ENCODE peak calls at places on chromosomes 1 and 21, in seven cellular contexts. V is lung, Y is small intestine, B is stomach, H is Panc1, D is PC-3, P is astrocyte. C is an unnamed sample. For H3K9me3, the result is how much of the 10 kb centered on the place peaks cover.

GRCh38 chr21:25907573-25908275 is 173.0 kb downstream of the GABPA start:
- DNase-seq in V (no peak), Y (peak), B (peak), H (no peak), D (no peak), P (no peak), C (no peak)

GRCh38 chr1:55374801-55375616 is 159.8 kb upstream of the USP24 start:
- DNase-seq in V (peak), Y (no peak), B (no peak), H (no peak), D (peak), P (no peak), C (no peak)

GRCh38 chr1:86409416-86410021 is 13.4 kb upstream of the ODF2L start:
- DNase-seq in V (peak), Y (peak), B (no peak), H (no peak), D (no peak), P (peak), C (no peak)

GRCh38 chr1:70727891-70728443 is 316.9 kb downstream of the CTH start:
- DNase-seq in V (no peak), Y (no peak), B (no peak), H (no peak), D (no peak), P (no peak), C (no peak)

GRCh38 chr1:172180886-172181285 is 239.6 kb upstream of the C1orf105 start:
- DNase-seq in V (no peak), Y (peak), B (peak), H (no peak), D (no peak), P (peak), C (no peak)

GRCh38 chr1:97202481-97202880 is 480.9 kb downstream of the PTBP2 start:
- DNase-seq in V (no peak), Y (no peak), B (no peak), H (no peak), D (no peak), P (no peak), C (no peak)

GRCh38 chr21:42453301-42454220 is 42.5 kb downstream of the RSPH1 start:
- DNase-seq in V (no peak), Y (no peak), B (no peak), H (no peak), D (no peak), P (no peak), C (no peak)

GRCh38 chr1:91502882-91503184 is 2.2 kb downstream of the CDC7 start:
- DNase-seq in V (no peak), Y (no peak), B (no peak), H (no peak), D (peak), P (peak), C (no peak)

GRCh38 chr1:236872075-236872666 is 77.1 kb downstream of the MTR start:
- DNase-seq in V (no peak), Y (no peak), B (no peak), H (no peak), D (no peak), P (no peak), C (no peak)

GRCh38 chr1:9835758-9836631 is 12.2 kb upstream of the CLSTN1 start:
- DNase-seq in V (no peak), Y (peak), B (no peak), H (no peak), D (peak), P (no peak), C (no peak)

GRCh38 chr21:35303085-35303484 is 254.0 kb upstream of the RUNX1 start:
- DNase-seq in V (no peak), Y (peak), B (no peak), H (peak), D (peak), P (peak), C (no peak)

GRCh38 chr1:152411846-152412245 is 2.2 kb downstream of the CRNN start:
- DNase-seq in V (no peak), Y (no peak), B (no peak), H (no peak), D (no peak), P (no peak), C (no peak)

GRCh38 chr1:152419917-152420316 is 5.9 kb upstream of the CRNN start:
- DNase-seq in V (no peak), Y (no peak), B (no peak), H (no peak), D (no peak), P (no peak), C (no peak)

GRCh38 chr1:152411144-152411543 is 2.9 kb downstream of the CRNN start:
- DNase-seq in V (no peak), Y (no peak), B (no peak), H (no peak), D (no peak), P (no peak), C (no peak)

GRCh38 chr1:152413909-152414308 is at the start of gene CRNN:
- DNase-seq in V (no peak), Y (no peak), B (no peak), H (no peak), D (no peak), P (no peak), C (no peak)

DNA sequence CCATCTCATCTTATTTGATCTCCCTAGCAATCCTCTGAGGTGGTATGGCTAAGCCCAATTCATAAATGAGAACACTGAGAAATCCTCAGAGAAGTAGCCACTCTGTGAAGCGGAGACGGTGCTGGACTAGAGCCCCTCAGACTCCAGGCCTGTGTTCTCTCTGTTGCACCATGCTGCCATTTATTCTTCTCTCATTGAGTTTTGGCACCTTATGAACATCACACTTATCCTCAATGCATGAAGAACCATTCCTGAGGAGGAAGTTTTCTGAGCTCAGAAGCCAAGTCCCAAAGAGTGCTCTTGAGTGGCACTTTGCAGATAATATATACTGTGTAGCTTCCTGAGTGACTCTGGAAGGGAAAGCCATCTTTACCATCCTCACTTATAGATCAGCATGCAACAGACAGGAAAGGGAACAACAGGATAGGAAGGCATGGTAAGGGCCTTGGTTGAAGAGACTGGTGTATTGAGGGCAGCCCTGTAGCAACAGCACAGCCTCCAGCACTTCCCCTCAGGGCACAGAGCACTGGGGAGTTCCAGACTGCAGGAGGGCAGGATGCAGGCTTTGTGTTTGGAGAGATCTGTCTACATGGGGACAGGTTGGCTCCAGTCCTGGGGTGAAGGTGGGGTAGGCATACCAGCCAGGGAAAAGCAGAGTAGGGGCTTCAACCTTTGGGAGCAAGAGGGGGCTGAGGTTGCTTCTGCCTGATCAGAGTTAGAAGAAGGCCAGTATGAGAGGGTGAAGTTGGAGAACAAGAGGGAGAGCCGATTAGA is 1.6 kb upstream of the CRNN start:
- DNase-seq in V (no peak), Y (no peak), B (no peak), H (no peak), D (no peak), P (no peak), C (no peak)
- H3K9me3 ChIP-seq in V (under half), Y (under half), B (under half), H (under half), D (under half), P (under half), C (under half)

GRCh38 chr1:72697410-72697809 is 415.1 kb upstream of the NEGR1 start:
- DNase-seq in V (no peak), Y (no peak), B (no peak), H (no peak), D (no peak), P (no peak), C (no peak)
- H3K9me3 ChIP-seq in V (under half), Y (under half), B (under half), H (under half), D (under half), P (under half), C (under half)

DNA sequence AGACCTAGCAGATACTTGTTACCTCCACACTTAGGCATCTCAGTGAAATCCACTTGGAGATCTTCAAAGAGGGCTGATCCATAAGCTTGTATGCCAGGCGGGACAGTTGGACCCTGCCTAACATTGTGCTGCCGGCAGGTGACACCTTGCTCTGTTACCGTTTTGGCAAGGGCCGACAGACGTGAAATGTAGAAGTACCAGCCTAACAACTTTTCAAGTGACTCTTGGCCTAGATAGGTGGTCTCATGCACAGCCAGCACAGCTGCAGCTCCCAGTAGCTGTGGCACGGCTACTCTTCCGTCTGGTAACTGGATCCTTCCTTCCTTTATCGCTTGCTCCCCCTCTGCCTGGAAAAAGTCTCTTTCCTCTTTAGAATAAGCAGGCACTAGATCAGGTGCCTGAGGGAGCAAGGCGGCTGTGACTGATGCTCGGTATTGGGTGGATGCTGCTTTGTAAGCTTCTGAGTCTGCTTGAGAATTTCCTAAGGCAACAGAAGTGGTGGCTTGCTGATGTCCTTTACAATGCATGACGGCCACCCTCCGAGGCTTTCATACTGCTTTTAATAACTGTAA is 713.5 kb downstream of the AMY1C start:
- DNase-seq in V (no peak), Y (no peak), B (no peak), H (no peak), D (peak), P (no peak), C (no peak)
- H3K9me3 ChIP-seq in V (under half), Y (under half), B (half or more), H (under half), D (under half), P (under half), C (under half)

GRCh38 chr1:220483700-220484099 is 44.2 kb upstream of the MARK1 start:
- DNase-seq in V (no peak), Y (no peak), B (no peak), H (no peak), D (no peak), P (no peak), C (no peak)
- H3K9me3 ChIP-seq in V (under half), Y (under half), B (under half), H (under half), D (under half), P (under half), C (under half)

DNA sequence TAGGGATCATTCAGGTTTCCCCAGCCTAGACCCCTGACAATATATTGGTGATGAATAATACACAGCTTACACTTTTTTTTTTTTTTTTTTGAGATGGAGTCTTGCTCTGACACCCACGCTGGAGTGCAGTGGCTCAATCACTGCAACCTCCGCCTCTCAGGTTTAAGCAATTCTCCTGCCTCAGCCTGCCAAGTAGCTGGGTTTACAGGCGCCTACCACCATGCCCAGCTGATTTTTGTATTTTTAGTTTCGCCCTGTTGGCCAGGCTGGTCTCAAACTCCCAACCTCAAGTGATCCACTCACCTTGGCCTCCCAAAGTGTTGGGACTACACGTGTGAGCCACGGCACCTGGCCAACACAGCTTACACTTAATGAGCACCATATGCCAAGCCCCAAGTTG is 7.2 kb downstream of the VASH2 start:
- DNase-seq in V (no peak), Y (no peak), B (no peak), H (no peak), D (no peak), P (no peak), C (no peak)
- H3K9me3 ChIP-seq in V (under half), Y (under half), B (under half), H (under half), D (under half), P (under half), C (under half)

GRCh38 chr1:239262538-239262937 is 123.8 kb upstream of the CHRM3 start:
- DNase-seq in V (no peak), Y (peak), B (no peak), H (no peak), D (peak), P (no peak), C (no peak)
- H3K9me3 ChIP-seq in V (under half), Y (under half), B (under half), H (under half), D (under half), P (under half), C (under half)